ENCODE peak calls at places on chromosomes 7 and 10, in seven cellular contexts. A is A549, C is esophagus squamous epithelium, M is testis, S is suprapubic skin, V is upper lobe of left lung, Z is spleen. G is an unnamed sample.

GRCh38 chr10:114367676-114368391 is 36.5 kb downstream of the AFAP1L2 start:
- DNase-seq in S (no peak), M (no peak), V (no peak), A (peak), Z (no peak), C (no peak), G (peak)

GRCh38 chr10:2048337-2048973 is 311.1 kb upstream of the ADARB2 start:
- DNase-seq in S (no peak), M (no peak), C (no peak), A (no peak), V (no peak), Z (no peak), G (no peak)

GRCh38 chr10:5500910-5501309 is 1.5 kb upstream of the CALML5 start:
- DNase-seq in Z (no peak), C (no peak), V (no peak), A (no peak), S (no peak), M (no peak), G (no peak)

GRCh38 chr7:133155121-133155520 is 73.2 kb upstream of the CHCHD3 start:
- DNase-seq in A (no peak), C (no peak), M (no peak), Z (no peak), S (no peak), V (no peak), G (no peak)

GRCh38 chr10:116272497-116273221 is at the start of gene GFRA1:
- DNase-seq in Z (no peak), C (no peak), A (peak), V (peak), M (no peak), S (no peak), G (no peak)

GRCh38 chr10:111151595-111151994 is 74.8 kb downstream of the ADRA2A start:
- DNase-seq in M (no peak), Z (no peak), S (no peak), A (no peak), V (no peak), C (no peak), G (no peak)

GRCh38 chr7:139133335-139134139 is 24.0 kb upstream of the ZC3HAV1 start:
- DNase-seq in M (peak), C (peak), Z (peak), A (peak), V (peak), S (peak), G (peak)

GRCh38 chr10:110783509-110784103 is 88.1 kb upstream of the PDCD4 start:
- DNase-seq in A (no peak), S (no peak), C (no peak), Z (no peak), V (no peak), M (no peak), G (no peak)

GRCh38 chr10:96614515-96614914 is 27.7 kb upstream of the TM9SF3 start:
- DNase-seq in C (no peak), M (no peak), Z (no peak), S (no peak), V (no peak), A (peak), G (no peak)

GRCh38 chr7:138565071-138565450 is 105.0 kb downstream of the TRIM24 start:
- DNase-seq in A (peak), M (no peak), S (no peak), C (no peak), V (no peak), Z (no peak), G (no peak)

GRCh38 chr7:81887098-81887497 is 117.3 kb upstream of the HGF start:
- DNase-seq in M (no peak), C (no peak), Z (no peak), A (no peak), S (no peak), V (no peak), G (no peak)

GRCh38 chr7:2247141-2247985 is 5.3 kb downstream of the NUDT1 start:
- DNase-seq in Z (no peak), M (no peak), S (no peak), C (no peak), V (peak), A (no peak), G (no peak)

GRCh38 chr7:43865277-43865676 is 4.0 kb downstream of the MRPS24 start:
- DNase-seq in A (no peak), C (no peak), S (no peak), Z (no peak), M (no peak), V (no peak), G (no peak)
- TF ChIP-seq POLR2A in A (no peak), C (no peak), S (no peak), Z (no peak), M (no peak), V (no peak), G (no peak)

DNA sequence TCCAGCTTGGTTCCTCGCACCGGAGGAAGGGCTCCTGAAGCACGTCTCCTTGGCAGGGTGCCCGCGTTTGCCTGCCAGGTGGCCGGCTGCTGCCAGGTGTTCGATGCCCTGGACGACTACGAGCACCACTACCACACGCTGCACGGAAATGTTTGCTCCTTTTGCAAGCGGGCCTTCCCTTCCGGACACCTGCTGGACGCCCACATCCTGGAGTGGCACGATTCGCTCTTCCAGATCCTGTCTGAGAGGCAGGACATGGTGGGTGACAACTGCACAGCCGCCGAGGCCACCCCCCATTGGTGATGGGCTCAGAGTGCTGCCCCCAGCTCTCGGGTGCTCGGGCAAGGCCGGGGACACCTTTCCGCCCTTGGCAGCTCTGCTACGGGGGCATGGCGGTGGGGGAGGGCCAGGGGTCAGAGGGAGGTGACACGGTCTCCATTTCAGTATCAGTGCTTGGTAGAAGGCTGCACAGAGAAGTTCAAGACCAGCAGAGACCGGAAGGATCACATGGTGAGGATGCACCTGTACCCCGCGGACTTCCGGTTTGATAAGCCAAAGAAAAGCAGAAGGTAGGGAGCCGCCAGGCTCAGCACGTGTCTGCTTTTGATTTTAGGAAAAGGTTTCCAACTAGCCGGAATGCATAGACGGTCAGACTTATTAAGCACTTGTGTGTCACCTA is 1.1 kb downstream of the ZNF511 start:
- DNase-seq in V (peak), M (no peak), Z (peak), S (no peak), A (no peak), C (no peak), G (peak)
- H3K4me3 ChIP-seq in V (peak), M (no peak), Z (peak), S (peak), A (no peak), C (peak), G (no peak)

GRCh38 chr7:148588891-148589215 is 1.7 kb upstream of the C7orf33 start:
- DNase-seq in M (no peak), S (no peak), Z (no peak), A (no peak), V (no peak), C (no peak), G (no peak)

GRCh38 chr7:148588168-148588890 is 2.2 kb upstream of the C7orf33 start:
- DNase-seq in C (no peak), M (no peak), A (no peak), S (no peak), V (no peak), Z (no peak), G (no peak)

GRCh38 chr7:148587076-148587475 is 3.5 kb upstream of the C7orf33 start:
- DNase-seq in V (no peak), C (no peak), M (no peak), A (no peak), Z (no peak), S (no peak), G (no peak)

GRCh38 chr7:148590533-148590932 is at the start of gene C7orf33:
- DNase-seq in C (no peak), S (no peak), Z (no peak), A (no peak), M (no peak), V (no peak), G (no peak)

GRCh38 chr7:148589640-148590039 is 926 bp upstream of the C7orf33 start:
- DNase-seq in S (no peak), V (no peak), C (no peak), M (no peak), Z (no peak), A (no peak), G (no peak)
- TF ChIP-seq POLR2A in S (no peak), V (no peak), C (no peak), M (no peak), Z (no peak), A (no peak), G (no peak)

DNA sequence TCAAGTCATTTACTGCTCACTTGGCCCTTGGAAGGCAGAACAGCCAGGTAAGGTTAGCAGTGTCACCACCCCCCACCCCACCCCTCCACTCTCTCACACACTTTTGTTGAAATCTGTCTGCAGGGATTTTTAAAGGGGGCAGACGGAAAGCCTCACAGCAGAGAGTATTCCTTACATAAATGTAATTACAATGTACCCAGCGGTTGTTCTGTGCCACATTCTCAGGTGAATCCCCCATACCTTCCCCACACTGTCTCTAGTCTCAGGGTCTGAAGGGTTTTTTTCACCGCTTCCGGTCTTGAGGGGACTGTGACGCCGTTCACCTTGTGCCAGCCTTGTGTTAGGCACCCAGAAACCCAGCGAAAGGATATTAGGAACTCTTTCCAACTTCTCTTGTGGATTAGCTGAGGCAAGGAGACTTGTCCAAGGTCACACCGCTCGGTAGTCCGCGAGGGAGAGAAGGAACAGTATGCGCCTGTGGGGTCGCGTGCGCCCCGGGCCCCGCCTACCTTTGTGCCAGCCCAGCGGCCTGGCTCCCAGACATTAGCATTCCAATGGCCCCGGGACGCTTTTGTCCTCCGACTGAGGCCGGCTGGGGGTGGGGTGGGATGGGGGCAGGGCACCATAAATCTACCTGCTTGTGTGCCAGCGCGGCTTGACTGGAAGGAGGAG is 4.6 kb downstream of the NEUROG3 start:
- DNase-seq in C (no peak), Z (no peak), M (no peak), A (no peak), V (peak), S (no peak), G (no peak)
- H3K4me3 ChIP-seq in C (no peak), Z (no peak), M (no peak), A (no peak), V (no peak), S (no peak), G (no peak)

GRCh38 chr10:42974693-42975002 is 102.2 kb upstream of the RET start:
- DNase-seq in S (peak), M (no peak), A (no peak), V (no peak), C (no peak), Z (peak), G (no peak)

GRCh38 chr10:42975005-42975493 is 101.8 kb upstream of the RET start:
- DNase-seq in A (no peak), V (peak), M (no peak), Z (peak), S (peak), C (no peak), G (no peak)

GRCh38 chr10:42977032-42977416 is 99.8 kb upstream of the RET start:
- DNase-seq in A (no peak), M (no peak), Z (peak), S (no peak), C (no peak), V (no peak), G (no peak)

GRCh38 chr10:42976353-42977031 is 100.4 kb upstream of the RET start:
- DNase-seq in A (no peak), S (peak), C (no peak), V (no peak), Z (peak), M (no peak), G (no peak)

GRCh38 chr10:42975558-42976352 is 101.1 kb upstream of the RET start:
- DNase-seq in A (peak), Z (peak), V (no peak), M (no peak), C (no peak), S (peak), G (no peak)
- TF ChIP-seq POLR2A in A (no peak), Z (no peak), V (no peak), M (no peak), C (no peak), S (no peak), G (no peak)

GRCh38 chr10:70458329-70459060 is 17.0 kb upstream of the NODAL start:
- DNase-seq in V (peak), Z (peak), C (no peak), A (no peak), M (peak), S (no peak), G (peak)

GRCh38 chr10:70457759-70458305 is 16.4 kb upstream of the NODAL start:
- DNase-seq in M (no peak), S (no peak), Z (no peak), C (no peak), V (no peak), A (no peak), G (no peak)

GRCh38 chr10:70455213-70455630 is 13.7 kb upstream of the NODAL start:
- DNase-seq in C (no peak), S (no peak), Z (no peak), M (no peak), A (no peak), V (no peak), G (no peak)

GRCh38 chr10:70459061-70459770 is 17.7 kb upstream of the NODAL start:
- DNase-seq in S (no peak), A (no peak), C (no peak), M (no peak), V (no peak), Z (no peak), G (no peak)

DNA sequence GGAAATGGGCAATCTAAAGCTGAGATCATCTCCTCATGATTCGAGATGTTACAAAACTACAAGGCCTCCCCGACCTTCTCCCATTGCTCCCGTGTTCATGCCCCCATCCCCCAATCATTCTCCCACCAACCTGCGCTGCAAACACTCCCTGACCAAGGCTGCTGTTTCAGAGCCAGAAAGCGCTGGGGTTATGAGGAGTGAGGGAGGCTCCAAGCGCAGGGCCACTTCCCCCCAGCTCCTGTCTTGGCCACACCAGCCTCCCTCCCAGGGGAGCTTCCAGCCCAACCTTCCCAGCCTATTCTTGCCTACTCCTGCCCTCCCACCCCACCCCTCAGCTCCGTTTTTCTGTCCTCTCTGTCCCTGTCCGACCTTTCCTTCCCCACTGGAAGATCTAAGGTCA is 14.7 kb upstream of the NODAL start:
- DNase-seq in S (no peak), V (no peak), A (no peak), C (no peak), Z (no peak), M (no peak), G (no peak)
- H3K4me3 ChIP-seq in S (no peak), V (no peak), A (no peak), C (no peak), Z (no peak), M (no peak), G (no peak)

G was measured in prostate gland.